ENCODE peak calls at places on chromosome 21, in nine cellular contexts. T, K, F, J, E, C, Q, B and R are unnamed samples.

GRCh38 chr21:15050588-15051377 is 14.0 kb downstream of the NRIP1 start:
- DNase-seq in B (no peak), C (no peak), J (no peak), E (no peak), K (no peak), Q (no peak), F (no peak), T (no peak), R (no peak)

GRCh38 chr21:26842976-26843911 is 2.0 kb downstream of the ADAMTS1 start:
- DNase-seq in Q (peak; percentile 85), T (peak; percentile 97), K (peak; percentile 81), C (peak; percentile 98), J (peak; percentile 67), B (peak; percentile 96), E (peak; percentile 85), F (peak; percentile 84), R (peak; percentile 99)

GRCh38 chr21:16496594-16496993 is 766.8 kb downstream of the USP25 start:
- DNase-seq in B (no peak), J (no peak), T (no peak), E (no peak), Q (no peak), F (no peak), C (no peak), K (no peak), R (no peak)

GRCh38 chr21:26130249-26130896 is 40.2 kb downstream of the APP start:
- DNase-seq in C (no peak), E (no peak), J (no peak), B (peak; percentile 82), T (no peak), K (no peak), F (no peak), Q (no peak), R (no peak)

GRCh38 chr21:9839011-9839661 is 682.2 kb upstream of the TPTE start:
- DNase-seq in C (peak; percentile 73), B (no peak), F (peak; percentile 53), E (no peak), T (no peak), K (peak; percentile 32), J (no peak), Q (no peak), R (no peak)

GRCh38 chr21:23601549-23601948 is 2005.7 kb downstream of the MRPL39 start:
- DNase-seq in E (no peak), C (no peak), F (no peak), B (no peak), T (peak; percentile 1), Q (no peak), K (no peak), J (no peak), R (no peak)

GRCh38 chr21:30935121-30935888 is 53.9 kb upstream of the KRTAP11-1 start:
- DNase-seq in E (no peak), F (no peak), T (no peak), K (no peak), Q (no peak), J (no peak), C (no peak), B (no peak), R (no peak)

GRCh38 chr21:24290151-24290833 is 1317.0 kb downstream of the MRPL39 start:
- DNase-seq in C (no peak), T (no peak), K (no peak), F (no peak), E (no peak), B (no peak), Q (no peak), J (no peak), R (no peak)

GRCh38 chr21:36854391-36854790 is 112.1 kb downstream of the HLCS start:
- DNase-seq in J (peak; percentile 75), B (peak; percentile 34), K (no peak), T (peak; percentile 77), E (no peak), F (no peak), Q (no peak), C (no peak), R (peak; percentile 83)

GRCh38 chr21:16969636-16970035 is 543.2 kb upstream of the CXADR start:
- DNase-seq in Q (no peak), C (no peak), F (no peak), J (no peak), T (no peak), B (no peak), K (no peak), E (no peak), R (no peak)

GRCh38 chr21:15549671-15550070 is 180.1 kb upstream of the USP25 start:
- DNase-seq in E (no peak), J (no peak), K (no peak), T (peak; percentile 8), C (no peak), Q (no peak), B (peak; percentile 5), F (no peak), R (peak; percentile 50)

GRCh38 chr21:25369524-25370300 is 237.6 kb downstream of the MRPL39 start:
- DNase-seq in B (peak; percentile 66), Q (no peak), E (no peak), J (no peak), K (no peak), C (no peak), F (no peak), T (peak; percentile 4), R (no peak)

GRCh38 chr21:34745557-34746255 is 76.9 kb downstream of the CLIC6 start:
- DNase-seq in Q (peak; percentile 48), F (peak; percentile 80), J (peak; percentile 76), E (peak; percentile 61), K (peak; percentile 66), B (peak; percentile 86), C (peak; percentile 75), T (peak; percentile 93), R (peak; percentile 96)

GRCh38 chr21:34744801-34745200 is 76.0 kb downstream of the CLIC6 start:
- DNase-seq in F (no peak), B (no peak), E (no peak), C (no peak), K (no peak), Q (no peak), T (no peak), J (no peak), R (no peak)

GRCh38 chr21:34743831-34744230 is 75.0 kb downstream of the CLIC6 start:
- DNase-seq in E (peak; percentile 52), F (no peak), J (no peak), K (no peak), Q (no peak), B (peak; percentile 76), T (no peak), C (peak; percentile 70), R (peak; percentile 25)

GRCh38 chr21:34743285-34743684 is 74.5 kb downstream of the CLIC6 start:
- DNase-seq in J (no peak), K (no peak), T (no peak), C (no peak), Q (no peak), F (no peak), E (no peak), B (no peak), R (peak; percentile 10)

GRCh38 chr21:34748862-34749261 is 80.1 kb downstream of the CLIC6 start:
- DNase-seq in E (no peak), C (no peak), F (no peak), B (no peak), J (no peak), Q (no peak), T (no peak), K (no peak), R (no peak)
- H3K27ac ChIP-seq in E (no peak overlapping the region), C (no peak overlapping the region), F (no peak overlapping the region), B (no peak overlapping the region), J (no peak overlapping the region), Q (no peak overlapping the region), T (no peak overlapping the region), K (no peak overlapping the region), R (no peak overlapping the region)

GRCh38 chr21:45818276-45818903 is 163.2 kb upstream of the COL6A1 start:
- DNase-seq in E (no peak), C (peak; percentile 11), K (no peak), B (peak; percentile 90), T (no peak), Q (no peak), F (no peak), J (peak; percentile 70), R (no peak)

GRCh38 chr21:45819478-45820170 is 161.9 kb upstream of the COL6A1 start:
- DNase-seq in T (no peak), B (no peak), F (no peak), J (no peak), E (no peak), Q (no peak), C (peak; percentile 59), K (no peak), R (no peak)

GRCh38 chr21:45818904-45819285 is 162.7 kb upstream of the COL6A1 start:
- DNase-seq in J (peak; percentile 51), F (no peak), Q (no peak), B (peak; percentile 84), E (no peak), K (peak; percentile 60), T (peak; percentile 27), C (peak; percentile 56), R (no peak)

GRCh38 chr21:45816794-45817193 is 164.8 kb upstream of the COL6A1 start:
- DNase-seq in C (no peak), F (no peak), K (no peak), Q (no peak), T (no peak), B (no peak), J (no peak), E (no peak), R (no peak)

GRCh38 chr21:45817345-45817744 is 164.2 kb upstream of the COL6A1 start:
- DNase-seq in T (no peak), F (no peak), Q (no peak), E (no peak), C (no peak), J (no peak), K (no peak), B (no peak), R (no peak)
- H3K4me3 ChIP-seq in T (no peak overlapping the region), F (no peak overlapping the region), Q (no peak overlapping the region), E (no peak overlapping the region), C (no peak overlapping the region), J (no peak overlapping the region), K (no peak overlapping the region), B (no peak overlapping the region), R (no peak overlapping the region)

GRCh38 chr21:38439336-38439900 is 58.9 kb downstream of the ERG start:
- DNase-seq in E (no peak), Q (no peak), C (no peak), T (no peak), J (no peak), B (no peak), K (no peak), F (no peak), R (no peak)
- H3K4me1 ChIP-seq in E (no peaks in the 10 kb centered on the region), Q (peaks cover 4% of the 10 kb centered on the region), C (peaks cover 28% of the 10 kb centered on the region), T (no peaks in the 10 kb centered on the region), J (peaks cover 21% of the 10 kb centered on the region), B (peaks cover 12% of the 10 kb centered on the region), K (no peaks in the 10 kb centered on the region), F (peaks cover 54% of the 10 kb centered on the region), R (no peaks in the 10 kb centered on the region)

GRCh38 chr21:32612999-32613337 is 791 bp upstream of the CFAP298 start:
- DNase-seq in C (no peak), B (no peak), E (no peak), T (no peak), F (no peak), J (no peak), K (no peak), Q (no peak), R (no peak)

GRCh38 chr21:32611471-32611997 is 643 bp downstream of the CFAP298 start:
- DNase-seq in J (no peak), B (peak; percentile 18), F (peak; percentile 58), C (no peak), Q (no peak), E (peak; percentile 17), T (peak; percentile 10), K (peak; percentile 36), R (peak; percentile 35)

GRCh38 chr21:32612075-32612998 is at the start of gene CFAP298:
- DNase-seq in T (peak; percentile 95), E (peak; percentile 81), B (peak; percentile 95), J (peak; percentile 92), Q (peak; percentile 75), C (peak; percentile 91), F (peak; percentile 91), K (peak; percentile 88), R (peak; percentile 92)

GRCh38 chr21:32613436-32614043 is 1.4 kb upstream of the CFAP298 start:
- DNase-seq in J (no peak), C (no peak), B (no peak), T (no peak), K (no peak), F (no peak), Q (no peak), E (no peak), R (no peak)
- H3K27ac ChIP-seq in J (peak overlapping the region; percentile 99), C (peak overlapping the region; percentile 95), B (peak overlapping the region; percentile 91), T (peak overlapping the region; percentile 90), K (peak overlapping the region; percentile 76), F (peak overlapping the region; percentile 95), Q (peak overlapping the region; percentile 93), E (peak overlapping the region; percentile 95), R (no peak overlapping the region)